ENCODE peak calls at places on chromosomes 11 and 22, in six cellular contexts. A is WERI-Rb-1, B is endodermal cell, Y is SK-N-SH, S is aorta, N is dorsolateral prefrontal cortex. P is an unnamed sample.

GRCh38 chr11:126129681-126130671 is 67.3 kb upstream of the CDON start:
- DNase-seq in N (no peak), B (peak), S (peak), A (peak), Y (no peak), P (peak)

GRCh38 chr11:61480936-61481335 is 27.6 kb upstream of the LRRC10B start:
- DNase-seq in N (no peak), Y (peak), B (peak), S (no peak), A (peak), P (no peak)

GRCh38 chr11:27217496-27217895 is 145.5 kb downstream of the CCDC34 start:
- DNase-seq in S (no peak), A (no peak), N (no peak), Y (no peak), B (no peak), P (no peak)

GRCh38 chr11:102050927-102051575 is 3.8 kb downstream of the CFAP300 start:
- DNase-seq in A (no peak), N (no peak), S (no peak), B (no peak), Y (no peak), P (no peak)

GRCh38 chr11:77502501-77502900 is 28.6 kb upstream of the PAK1 start:
- DNase-seq in N (no peak), Y (no peak), B (no peak), S (no peak), A (no peak), P (no peak)

GRCh38 chr22:45548991-45549736 is 46.5 kb downstream of the FBLN1 start:
- DNase-seq in B (peak), N (no peak), Y (no peak), A (no peak), S (peak), P (peak)

GRCh38 chr11:57480409-57481137 is 20.2 kb downstream of the RTN4RL2 start:
- DNase-seq in B (peak), A (peak), S (peak), N (peak), Y (peak), P (no peak)

GRCh38 chr11:14645985-14646900 is 2.6 kb downstream of the PDE3B start:
- DNase-seq in N (no peak), S (no peak), A (no peak), Y (no peak), B (no peak), P (peak)

GRCh38 chr22:37419370-37419915 is 7.8 kb downstream of the ELFN2 start:
- DNase-seq in A (no peak), Y (no peak), B (no peak), N (no peak), S (no peak), P (no peak)

GRCh38 chr11:120131941-120132644 is 5.8 kb downstream of the TRIM29 start:
- DNase-seq in Y (no peak), S (peak), A (no peak), N (no peak), B (peak), P (no peak)

GRCh38 chr11:2777871-2778629 is 78.3 kb upstream of the KCNQ1OT1 start:
- DNase-seq in A (peak), N (peak), S (peak), Y (peak), B (peak), P (no peak)

GRCh38 chr11:69662806-69663205 is 12.3 kb downstream of the LTO1 start:
- DNase-seq in B (peak), S (peak), N (no peak), Y (peak), A (no peak), P (no peak)

GRCh38 chr11:31827458-31828206 is 16.5 kb upstream of the PAX6 start:
- DNase-seq in S (no peak), B (no peak), Y (no peak), A (no peak), N (no peak), P (no peak)

GRCh38 chr22:47173535-47174021 is 411.1 kb downstream of the TBC1D22A start:
- DNase-seq in S (peak), B (peak), Y (no peak), A (peak), N (no peak), P (no peak)

GRCh38 chr11:59221438-59221837 is 8.7 kb upstream of the MPEG1 start:
- DNase-seq in B (no peak), A (no peak), N (no peak), S (no peak), Y (no peak), P (peak)

GRCh38 chr11:66843776-66844495 is 695 bp downstream of the RCE1 start:
- DNase-seq in A (no peak), B (peak), S (peak), Y (no peak), N (no peak), P (no peak)

GRCh38 chr11:118524356-118524755 is 2.9 kb upstream of the TTC36 start:
- DNase-seq in S (no peak), Y (no peak), B (no peak), A (no peak), N (no peak), P (no peak)

GRCh38 chr22:20449819-20450550 is 12.4 kb upstream of the SCARF2 start:
- DNase-seq in A (no peak), Y (no peak), N (no peak), B (peak), S (peak), P (no peak)

GRCh38 chr11:23605001-23605400 is 744.7 kb upstream of the CCDC179 start:
- DNase-seq in N (no peak), B (no peak), S (no peak), A (no peak), Y (no peak), P (peak)
- H3K27ac ChIP-seq in N (no peak), B (no peak), S (no peak), A (no peak), Y (no peak), P (no peak)

GRCh38 chr11:63909621-63910506 is 7.1 kb downstream of the RCOR2 start:
- DNase-seq in S (peak), Y (peak), B (peak), N (no peak), A (peak), P (peak)

GRCh38 chr11:63910605-63911195 is 6.3 kb downstream of the RCOR2 start:
- DNase-seq in S (no peak), N (no peak), B (no peak), A (no peak), Y (peak), P (no peak)

GRCh38 chr11:63907063-63907462 is 9.9 kb downstream of the RCOR2 start:
- DNase-seq in Y (peak), N (no peak), B (no peak), A (no peak), S (no peak), P (no peak)

GRCh38 chr11:63907808-63908530 is 9.0 kb downstream of the RCOR2 start:
- DNase-seq in Y (no peak), A (peak), S (no peak), B (peak), N (no peak), P (no peak)

GRCh38 chr11:63908631-63909491 is 8.1 kb downstream of the RCOR2 start:
- DNase-seq in B (peak), N (no peak), Y (no peak), A (no peak), S (peak), P (no peak)
- H3K27ac ChIP-seq in B (peak), N (peak), Y (no peak), A (peak), S (no peak), P (no peak)

GRCh38 chr11:44883277-44883676 is 67.4 kb downstream of the TP53I11 start:
- DNase-seq in Y (no peak), N (no peak), A (no peak), S (no peak), B (no peak), P (no peak)
- H3K27ac ChIP-seq in Y (no peak), N (no peak), A (no peak), S (no peak), B (no peak), P (no peak)

GRCh38 chr11:12316432-12316831 is 60.9 kb upstream of the PARVA start:
- DNase-seq in A (no peak), S (no peak), N (no peak), Y (no peak), B (no peak), P (no peak)
- H3K27ac ChIP-seq in A (no peak), S (no peak), N (no peak), Y (no peak), B (no peak), P (no peak)

DNA sequence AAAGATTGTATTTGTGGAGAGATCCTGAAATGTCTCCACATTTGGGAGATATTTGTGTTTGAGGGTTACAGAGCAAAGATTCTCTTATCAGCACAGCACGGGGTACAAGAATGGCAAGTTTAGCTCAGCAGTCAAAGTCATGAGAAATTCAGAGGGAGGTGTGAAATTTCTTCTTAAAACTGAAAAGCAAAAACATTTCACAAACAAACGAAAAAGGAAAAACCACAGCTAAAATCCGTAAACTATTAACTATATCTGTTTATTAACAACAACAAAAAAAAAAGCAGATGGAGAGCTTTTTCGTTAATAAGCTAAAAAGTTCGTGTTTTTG is 41.0 kb upstream of the ETS1 start:
- DNase-seq in A (no peak), Y (no peak), B (no peak), N (no peak), S (no peak), P (no peak)
- H3K27ac ChIP-seq in A (no peak), Y (no peak), B (no peak), N (no peak), S (no peak), P (no peak)

GRCh38 chr11:124722176-124722575 is 17.6 kb upstream of the NRGN start:
- DNase-seq in A (no peak), S (no peak), Y (no peak), B (no peak), N (no peak), P (no peak)

GRCh38 chr11:124719534-124719933 is 20.2 kb upstream of the NRGN start:
- DNase-seq in N (no peak), B (no peak), Y (no peak), A (no peak), S (no peak), P (no peak)

GRCh38 chr11:124725719-124726105 is 14.0 kb upstream of the NRGN start:
- DNase-seq in N (no peak), Y (no peak), B (no peak), S (no peak), A (no peak), P (peak)

GRCh38 chr11:124724854-124725718 is 14.7 kb upstream of the NRGN start:
- DNase-seq in S (no peak), B (no peak), N (no peak), Y (no peak), A (no peak), P (no peak)
- H3K27ac ChIP-seq in S (no peak), B (peak), N (no peak), Y (peak), A (no peak), P (no peak)